ENCODE peak calls at places on chromosome 4, in eight cellular contexts. W is CD8-positive, alpha-beta T cell; L is activated T-cell treated with anti-CD3 and anti-CD28 coated beads, Interleukin-2, amount 50 U/mL, for 72 hours; N is lung microvascular endothelial cell; I is dorsolateral prefrontal cortex; G is activated gamma-delta T cell treated with Interleukin-2 at 50 U/mL for 16 hours; R is cardiac muscle cell; Y is stimulated activated CD4-positive, alpha-beta T cell treated with anti-CD3 and anti-CD28 coated beads, Interleukin-1b, Interleukin-23, amount 100 ng/mL, for 24 hours. F is an unnamed sample.

GRCh38 chr4:143743591-143743990 is 43.1 kb upstream of the FREM3 start:
- DNase-seq in R (no peak), G (no peak), L (no peak), N (peak), I (no peak), W (no peak), Y (no peak), F (no peak)

GRCh38 chr4:53558061-53558801 is 33.1 kb downstream of the LNX1 start:
- DNase-seq in Y (no peak), N (peak), I (peak), R (no peak), G (no peak), L (no peak), W (no peak), F (no peak)

GRCh38 chr4:109072595-109072994 is 229.9 kb downstream of the COL25A1 start:
- DNase-seq in R (no peak), N (no peak), I (no peak), G (no peak), L (no peak), W (no peak), Y (no peak), F (no peak)

GRCh38 chr4:14000091-14000814 is 372.7 kb upstream of the BOD1L1 start:
- DNase-seq in W (no peak), Y (no peak), N (no peak), G (no peak), I (no peak), R (no peak), L (no peak), F (no peak)

GRCh38 chr4:110619001-110619350 is 3.9 kb downstream of the PITX2 start:
- DNase-seq in L (no peak), N (no peak), I (no peak), Y (no peak), G (no peak), R (no peak), W (no peak), F (no peak)

GRCh38 chr4:150181536-150181935 is 103.3 kb downstream of the DCLK2 start:
- DNase-seq in I (no peak), G (no peak), N (peak), W (no peak), L (no peak), Y (no peak), R (no peak), F (no peak)

GRCh38 chr4:2991243-2991642 is 27.9 kb downstream of the GRK4 start:
- DNase-seq in Y (no peak), W (no peak), L (no peak), N (no peak), I (no peak), R (no peak), G (no peak), F (no peak)

GRCh38 chr4:185204238-185204910 is 574 bp upstream of the CFAP97 start:
- DNase-seq in W (no peak), N (no peak), I (no peak), R (no peak), L (no peak), Y (no peak), G (no peak), F (no peak)

GRCh38 chr4:124631760-124632159 is 80.8 kb downstream of the ANKRD50 start:
- DNase-seq in R (no peak), N (peak), I (no peak), G (no peak), Y (no peak), L (no peak), W (no peak), F (peak)

GRCh38 chr4:76296421-76296820 is 10.1 kb upstream of the STBD1 start:
- DNase-seq in N (no peak), R (no peak), L (no peak), G (no peak), I (no peak), Y (no peak), W (no peak), F (no peak)

GRCh38 chr4:107734120-107734519 is 14.1 kb upstream of the PAPSS1 start:
- DNase-seq in R (peak), N (no peak), I (no peak), L (no peak), W (no peak), G (no peak), Y (no peak), F (peak)

GRCh38 chr4:128427832-128428366 is 140.3 kb upstream of the PGRMC2 start:
- DNase-seq in Y (no peak), N (peak), W (no peak), I (no peak), G (no peak), L (no peak), R (no peak), F (peak)

GRCh38 chr4:102405706-102406510 is 60.6 kb upstream of the SLC39A8 start:
- DNase-seq in N (no peak), L (no peak), Y (no peak), G (no peak), R (no peak), W (no peak), I (no peak), F (no peak)

GRCh38 chr4:22634541-22635181 is 58.1 kb upstream of the GBA3 start:
- DNase-seq in W (no peak), Y (no peak), I (no peak), L (no peak), G (no peak), N (no peak), R (no peak), F (no peak)

GRCh38 chr4:140134780-140135179 is 19.2 kb downstream of the MAML3 start:
- DNase-seq in R (no peak), I (no peak), N (no peak), G (no peak), L (no peak), W (no peak), Y (no peak), F (no peak)

GRCh38 chr4:56681158-56681848 is at the start of gene HOPX:
- DNase-seq in L (peak), N (no peak), I (no peak), Y (peak), W (peak), G (peak), R (peak), F (no peak)

GRCh38 chr4:109631709-109632108 is 71.5 kb downstream of the CASP6 start:
- DNase-seq in L (no peak), G (no peak), W (no peak), I (no peak), Y (no peak), R (peak), N (no peak), F (no peak)

GRCh38 chr4:184104419-184105101 is 113.1 kb downstream of the ENPP6 start:
- DNase-seq in Y (no peak), N (no peak), L (no peak), G (no peak), W (no peak), R (peak), I (no peak), F (no peak)

GRCh38 chr4:83062748-83063147 is 27.8 kb downstream of the COPS4 start:
- DNase-seq in R (no peak), W (no peak), G (no peak), Y (no peak), I (no peak), L (no peak), N (no peak), F (no peak)

GRCh38 chr4:55854132-55854531 is 684 bp downstream of the EXOC1 start:
- DNase-seq in R (peak), Y (no peak), G (no peak), W (no peak), N (peak), I (no peak), L (no peak), F (no peak)

GRCh38 chr4:144423930-144424329 is 222.0 kb upstream of the HHIP start:
- DNase-seq in G (no peak), L (no peak), W (no peak), Y (no peak), R (no peak), I (no peak), N (no peak), F (no peak)

GRCh38 chr4:138330531-138330930 is 88.4 kb upstream of the SLC7A11 start:
- DNase-seq in W (no peak), I (no peak), L (no peak), R (no peak), N (no peak), Y (no peak), G (no peak), F (no peak)

GRCh38 chr4:118329849-118330248 is 23.0 kb downstream of the PRSS12 start:
- DNase-seq in I (no peak), L (no peak), G (no peak), Y (no peak), W (no peak), R (no peak), N (no peak), F (no peak)

GRCh38 chr4:159199827-159200226 is 96.9 kb downstream of the RAPGEF2 start:
- DNase-seq in R (no peak), I (no peak), W (no peak), Y (no peak), G (no peak), L (no peak), N (no peak), F (no peak)

GRCh38 chr4:36222702-36223101 is 21.6 kb downstream of the ARAP2 start:
- DNase-seq in Y (no peak), W (no peak), I (no peak), L (no peak), N (no peak), G (no peak), R (no peak), F (no peak)

GRCh38 chr4:7902101-7902553 is 37.5 kb downstream of the AFAP1 start:
- DNase-seq in I (no peak), N (no peak), W (no peak), Y (no peak), G (no peak), L (no peak), R (no peak), F (no peak)

GRCh38 chr4:83701041-83701440 is 165.1 kb downstream of the GPAT3 start:
- DNase-seq in N (no peak), Y (no peak), W (no peak), I (no peak), L (no peak), R (no peak), G (no peak), F (no peak)